ENCODE peak calls at places on chromosomes 12 and 14, in four cellular contexts. W is GM12878, M is K562, Q is H1. A is an unnamed sample.

GRCh38 chr14:68317239-68317638 is 475.6 kb downstream of the ZFP36L1 start:
- DNase-seq in W (no peak), Q (no peak), M (no peak), A (no peak)

GRCh38 chr12:41521872-41522379 is 333.8 kb downstream of the PDZRN4 start:
- DNase-seq in W (peak), Q (no peak), M (no peak), A (peak)

GRCh38 chr12:120674172-120674571 is 12.8 kb upstream of the MLEC start:
- DNase-seq in M (no peak), Q (no peak), W (no peak), A (no peak)

GRCh38 chr14:32354716-32355115 is 25.6 kb downstream of the AKAP6 start:
- DNase-seq in W (no peak), M (no peak), Q (no peak), A (no peak)

GRCh38 chr14:64758711-64759554 is 54.7 kb downstream of the PLEKHG3 start:
- DNase-seq in W (no peak), Q (no peak), M (no peak), A (peak)

GRCh38 chr12:15931590-15932053 is 20.5 kb downstream of the DERA start:
- DNase-seq in W (peak), M (no peak), Q (no peak), A (no peak)

GRCh38 chr14:85195872-85196477 is 334.0 kb upstream of the FLRT2 start:
- DNase-seq in M (no peak), W (no peak), Q (no peak), A (peak)

GRCh38 chr12:41304526-41304925 is 116.4 kb downstream of the PDZRN4 start:
- DNase-seq in Q (no peak), M (no peak), W (no peak), A (no peak)

GRCh38 chr14:104678346-104678745 is 11.1 kb upstream of the INF2 start:
- DNase-seq in W (no peak), Q (no peak), M (peak), A (peak)

GRCh38 chr12:45298721-45299120 is 82.8 kb downstream of the ANO6 start:
- DNase-seq in M (no peak), Q (no peak), W (no peak), A (no peak)

GRCh38 chr12:132151766-132152410 is 7.6 kb downstream of the NOC4L start:
- DNase-seq in W (no peak), Q (no peak), M (no peak), A (no peak)

GRCh38 chr12:17793854-17794253 is 296.1 kb downstream of the RERGL start:
- DNase-seq in W (no peak), M (no peak), Q (no peak), A (no peak)

GRCh38 chr14:72801381-72801812 is 92.5 kb downstream of the DPF3 start:
- DNase-seq in W (no peak), Q (no peak), M (no peak), A (peak)

GRCh38 chr12:110872100-110872499 is 25.3 kb downstream of the CCDC63 start:
- DNase-seq in Q (no peak), W (no peak), M (no peak), A (no peak)

GRCh38 chr12:26940820-26941219 is 2.5 kb downstream of the FGFR1OP2 start:
- DNase-seq in M (no peak), Q (no peak), W (no peak), A (peak)

GRCh38 chr12:75289678-75290200 is 40.4 kb downstream of the CAPS2 start:
- DNase-seq in Q (no peak), W (no peak), M (no peak), A (peak)

GRCh38 chr12:22228022-22228875 is 106.3 kb downstream of the ST8SIA1 start:
- DNase-seq in Q (no peak), M (no peak), W (no peak), A (peak)

GRCh38 chr12:93177208-93178153 is 200.2 kb upstream of the NUDT4 start:
- DNase-seq in W (no peak), M (no peak), Q (no peak), A (no peak)

GRCh38 chr14:69354383-69355154 is 43.5 kb downstream of the ERH start:
- DNase-seq in Q (no peak), W (peak), M (no peak), A (peak)

GRCh38 chr12:75271576-75271975 is 58.5 kb downstream of the CAPS2 start:
- DNase-seq in W (no peak), M (no peak), Q (no peak), A (no peak)

GRCh38 chr12:123126294-123127144 is 24.4 kb downstream of the PITPNM2 start:
- DNase-seq in Q (peak), M (peak), W (no peak), A (peak)

GRCh38 chr14:70655110-70655826 is 13.6 kb downstream of the TTC9 start:
- DNase-seq in Q (no peak), M (no peak), W (peak), A (no peak)

GRCh38 chr12:39402922-39403321 is 40.0 kb downstream of the KIF21A start:
- DNase-seq in Q (no peak), W (peak), M (no peak), A (no peak)

GRCh38 chr12:3898751-3899150 is 25.6 kb upstream of the PARP11 start:
- DNase-seq in W (no peak), M (no peak), Q (no peak), A (no peak)

GRCh38 chr14:92341791-92342190 is 18.8 kb downstream of the SLC24A4 start:
- DNase-seq in W (no peak), M (no peak), Q (no peak), A (no peak)

GRCh38 chr12:85182699-85183098 is 97.3 kb upstream of the ALX1 start:
- DNase-seq in M (no peak), Q (no peak), W (no peak), A (no peak)

GRCh38 chr14:73418227-73418626 is 40.1 kb downstream of the NUMB start:
- DNase-seq in M (no peak), Q (no peak), W (no peak), A (no peak)

GRCh38 chr12:51721281-51721940 is 127.1 kb downstream of the FIGNL2 start:
- DNase-seq in Q (peak), W (no peak), M (no peak), A (peak)

GRCh38 chr12:63889236-63889635 is 44.7 kb downstream of the SRGAP1 start:
- DNase-seq in Q (no peak), M (no peak), W (no peak), A (peak)

GRCh38 chr12:90174198-90174510 is 465.5 kb upstream of the ATP2B1 start:
- DNase-seq in Q (no peak), W (peak), M (no peak), A (no peak)

GRCh38 chr12:22610148-22610547 is 14.8 kb upstream of the ETNK1 start:
- DNase-seq in M (no peak), W (no peak), Q (no peak), A (no peak)

GRCh38 chr12:6183689-6184441 is 16.3 kb upstream of the CD9 start:
- DNase-seq in M (no peak), Q (no peak), W (no peak), A (peak)

GRCh38 chr12:121748571-121749265 is 36.2 kb downstream of the TMEM120B start:
- DNase-seq in W (no peak), M (peak), Q (no peak), A (peak)

GRCh38 chr12:6450869-6451347 is 934 bp upstream of the TAPBPL start:
- DNase-seq in Q (no peak), W (no peak), M (no peak), A (no peak)

GRCh38 chr12:49664591-49665146 is 41.3 kb downstream of the PRPF40B start:
- DNase-seq in M (no peak), Q (no peak), W (no peak), A (no peak)

DNA sequence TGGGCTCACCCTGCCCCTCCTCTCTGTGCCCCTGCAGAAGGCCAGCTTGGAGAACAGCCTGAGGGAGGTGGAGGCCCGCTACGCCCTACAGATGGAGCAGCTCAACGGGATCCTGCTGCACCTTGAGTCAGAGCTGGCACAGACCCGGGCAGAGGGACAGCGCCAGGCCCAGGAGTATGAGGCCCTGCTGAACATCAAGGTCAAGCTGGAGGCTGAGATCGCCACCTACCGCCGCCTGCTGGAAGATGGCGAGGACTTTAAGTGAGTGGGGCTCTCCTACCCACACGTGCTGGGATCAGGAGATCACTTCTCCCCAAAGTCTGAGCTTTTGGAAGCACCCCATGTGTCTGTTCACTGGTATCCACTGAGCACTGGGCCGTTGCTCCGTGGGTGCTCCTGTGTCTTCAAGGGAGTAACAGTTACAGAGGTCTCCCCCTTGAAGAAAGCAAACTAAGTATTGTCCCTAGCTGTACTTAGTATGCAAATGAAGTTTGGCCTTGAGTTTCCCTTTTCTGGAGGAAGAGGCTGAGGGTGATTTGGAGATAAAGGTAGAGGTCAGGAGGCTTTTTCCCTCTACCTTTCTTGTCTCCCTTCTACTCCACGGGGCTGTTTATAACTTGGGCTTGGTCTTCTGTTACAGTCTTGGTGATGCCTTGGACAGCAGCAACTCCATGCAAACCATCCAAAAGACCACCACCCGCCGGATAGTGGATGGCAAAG is 3.3 kb downstream of the KRT18 start:
- DNase-seq in M (peak), Q (no peak), W (no peak), A (no peak)
- TF ChIP-seq CHD1 in M (no peak), Q (no peak), W (no peak), A (no peak)

GRCh38 chr14:20209595-20209994 is 13.9 kb upstream of the OR11H6 start:
- DNase-seq in W (no peak), M (no peak), Q (no peak), A (no peak)

GRCh38 chr14:20219033-20219432 is 4.5 kb upstream of the OR11H6 start:
- DNase-seq in Q (no peak), M (no peak), W (no peak), A (no peak)

DNA sequence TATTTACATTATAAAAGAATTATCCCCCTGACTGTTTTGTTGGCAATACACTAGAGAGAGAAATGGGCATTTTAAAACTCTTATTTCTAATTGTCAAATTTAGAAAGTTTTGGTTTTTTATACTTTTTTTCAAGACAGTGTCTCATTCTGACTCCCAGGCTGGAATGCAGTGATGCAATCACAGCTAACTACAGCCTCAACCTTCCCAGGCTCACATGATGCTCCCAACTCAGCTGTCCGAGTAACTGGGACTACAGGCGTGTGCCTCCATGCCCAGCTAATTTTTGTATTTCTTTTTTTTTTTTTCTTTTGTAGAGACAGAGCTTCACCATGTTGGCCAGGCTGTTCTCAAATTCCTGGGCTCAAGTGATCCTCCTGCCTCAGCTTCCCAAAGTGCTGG is 8.3 kb upstream of the OR11H6 start:
- DNase-seq in W (no peak), M (no peak), Q (no peak), A (no peak)
- TF ChIP-seq CHD1 in W (no peak), M (no peak), Q (no peak), A (no peak)

DNA sequence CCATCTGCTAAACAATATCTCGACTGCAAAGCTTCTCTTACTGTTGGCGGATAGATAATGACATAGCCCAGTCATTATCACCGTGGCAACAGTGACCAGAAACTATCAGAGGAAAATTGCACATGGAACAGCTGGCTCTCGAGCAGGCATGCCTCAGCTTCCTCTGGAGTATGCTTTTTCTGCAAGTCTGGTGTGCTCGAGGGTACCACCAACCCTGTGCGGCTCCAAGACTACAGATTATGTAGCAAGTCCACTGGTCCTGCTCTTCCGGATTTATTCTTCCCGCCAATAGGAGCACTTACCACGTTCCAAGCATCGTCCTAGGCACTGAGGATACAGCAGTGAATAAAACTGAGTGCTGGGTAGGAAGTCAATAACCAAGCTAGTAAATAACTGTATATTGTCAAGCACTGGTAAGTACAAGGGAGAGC is 1.4 kb upstream of the GLRX5 start:
- DNase-seq in M (no peak), W (no peak), Q (no peak), A (peak)
- TF ChIP-seq CHD1 in M (no peak), W (no peak), Q (no peak), A (no peak)

DNA sequence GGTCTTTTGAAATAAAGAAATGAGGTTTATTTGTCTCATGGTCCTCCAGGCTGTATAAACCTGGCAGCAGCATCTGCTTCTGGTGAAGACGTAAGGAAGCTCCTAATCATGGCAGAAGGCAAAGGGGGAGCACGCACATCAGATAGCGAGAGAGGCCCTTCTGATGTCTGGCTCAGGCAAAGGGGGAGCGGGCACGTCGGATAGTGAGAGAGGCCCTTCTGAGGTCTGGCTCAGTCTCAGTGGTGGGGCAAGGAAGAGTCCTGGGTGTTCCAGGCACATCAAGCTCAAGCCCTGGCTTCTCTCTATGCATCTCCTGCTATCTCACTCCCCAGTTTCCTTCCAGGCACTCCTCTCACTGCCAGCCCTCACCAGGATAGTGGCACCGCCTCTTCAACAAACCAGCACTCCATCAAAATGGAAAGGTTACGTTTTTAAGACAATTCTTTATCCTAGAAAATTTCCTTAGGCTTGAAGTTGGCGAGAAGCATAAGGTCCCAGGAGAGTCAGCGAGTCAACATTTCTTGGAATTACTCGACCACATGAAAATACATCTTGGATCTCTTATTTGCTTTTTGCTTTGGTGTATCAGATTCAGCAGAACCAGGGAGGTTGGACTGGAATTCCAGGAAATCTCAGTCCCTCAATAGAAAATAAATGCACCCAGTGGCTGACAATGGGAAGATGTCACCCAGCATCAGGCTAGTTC is 189.6 kb upstream of the TMEM132C start:
- DNase-seq in W (no peak), M (no peak), Q (no peak), A (no peak)
- TF ChIP-seq CHD1 in W (no peak), M (no peak), Q (no peak), A (no peak)

GRCh38 chr12:70214972-70215617 is 28.1 kb upstream of the CNOT2 start:
- DNase-seq in Q (no peak), W (no peak), M (no peak), A (no peak)
- TF ChIP-seq CHD1 in Q (no peak), W (no peak), M (no peak), A (no peak)

A was measured in IMR-90.